ENCODE peak calls at places on chromosomes 16 and 17, in four cellular contexts. A, V, H and N are unnamed samples. For H3K4me1, the result is how much of the 10 kb centered on the place peaks cover.

GRCh38 chr17:16444258-16444886 is 29.0 kb downstream of the TRPV2 start:
- DNase-seq in A (no peak), V (no peak), H (no peak), N (peak)

GRCh38 chr17:46195217-46195855 is 2.1 kb upstream of the KANSL1 start:
- DNase-seq in H (no peak), A (no peak), V (no peak), N (no peak)

GRCh38 chr16:24396350-24397271 is 140.5 kb downstream of the CACNG3 start:
- DNase-seq in V (no peak), A (no peak), H (no peak), N (no peak)

GRCh38 chr16:71557299-71557698 is 19.6 kb downstream of the TAT start:
- DNase-seq in V (no peak), A (no peak), H (no peak), N (no peak)

GRCh38 chr17:80632046-80632581 is 87.5 kb downstream of the RPTOR start:
- DNase-seq in V (peak), A (no peak), H (no peak), N (no peak)

GRCh38 chr17:52789829-52790228 is 631.3 kb upstream of the CA10 start:
- DNase-seq in A (no peak), H (no peak), V (no peak), N (no peak)

GRCh38 chr17:57477483-57478357 is 221.4 kb downstream of the MSI2 start:
- DNase-seq in V (no peak), A (no peak), H (peak), N (no peak)

GRCh38 chr17:76540381-76541300 is 797 bp downstream of the PRCD start:
- DNase-seq in V (peak), H (peak), A (peak), N (peak)

GRCh38 chr16:78737630-78738029 is 638.2 kb downstream of the WWOX start:
- DNase-seq in V (no peak), A (no peak), H (no peak), N (no peak)

GRCh38 chr16:57049678-57050077 is 42.7 kb upstream of the CPNE2 start:
- DNase-seq in H (no peak), A (no peak), V (no peak), N (no peak)

GRCh38 chr17:78781339-78782304 is at the start of gene CYTH1:
- DNase-seq in V (no peak), H (peak), A (peak), N (peak)

GRCh38 chr17:67245694-67246397 is 850 bp upstream of the HELZ start:
- DNase-seq in H (peak), V (no peak), A (peak), N (peak)

GRCh38 chr16:87207965-87208364 is 109.2 kb downstream of the C16orf95 start:
- DNase-seq in H (no peak), A (no peak), V (no peak), N (no peak)

GRCh38 chr16:22192261-22193133 is 13.6 kb upstream of the EEF2K start:
- DNase-seq in A (peak), V (peak), H (peak), N (peak)

GRCh38 chr17:76523084-76524037 is 14.1 kb downstream of the CYGB start:
- DNase-seq in V (peak), A (peak), H (peak), N (peak)

GRCh38 chr17:46782250-46782953 is 36.1 kb downstream of the WNT3 start:
- DNase-seq in V (no peak), H (no peak), A (no peak), N (peak)

GRCh38 chr17:29836643-29837042 is 93.4 kb downstream of the SSH2 start:
- DNase-seq in A (no peak), H (no peak), V (peak), N (no peak)

GRCh38 chr16:60945225-60945624 is 1091.0 kb downstream of the CDH8 start:
- DNase-seq in A (no peak), H (peak), V (no peak), N (no peak)

DNA sequence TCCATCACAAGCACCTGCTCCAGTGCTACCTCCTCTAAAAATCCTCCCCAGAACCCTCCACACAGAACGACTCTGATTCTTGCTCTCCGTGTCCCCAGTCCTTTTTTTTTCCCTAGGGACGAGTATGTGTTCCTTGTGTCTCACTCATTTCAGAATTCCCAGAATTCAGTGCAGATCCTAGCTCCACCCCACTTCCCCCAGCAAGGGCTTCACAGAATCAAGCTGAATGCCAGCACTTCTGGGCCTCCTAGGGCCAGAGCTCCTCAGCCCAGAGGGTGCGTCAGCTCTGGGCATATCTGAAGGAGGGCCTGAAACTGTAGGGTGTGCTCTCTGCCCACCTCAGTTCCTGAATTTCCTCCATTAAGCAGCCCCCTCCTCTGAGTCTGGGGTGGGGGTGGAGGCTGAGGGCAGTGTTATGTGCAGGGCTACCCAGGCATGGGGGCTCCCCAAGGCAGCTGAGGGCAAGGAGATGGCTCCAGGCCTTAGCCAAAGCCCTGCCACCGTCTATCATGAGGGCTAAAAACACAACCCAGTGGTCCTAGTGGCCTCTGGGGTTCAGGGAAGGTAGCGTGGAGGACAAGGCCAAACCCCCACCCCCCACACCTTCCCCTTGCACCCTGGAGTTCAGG is 6.5 kb downstream of the UNC119 start:
- DNase-seq in V (no peak), A (no peak), H (no peak), N (no peak)
- H3K4me1 ChIP-seq in V (under half), A (under half), H (under half), N (under half)

GRCh38 chr17:327296-327695 is 25.3 kb downstream of the RPH3AL start:
- DNase-seq in H (no peak), A (no peak), V (no peak), N (no peak)

GRCh38 chr17:332023-332422 is 20.6 kb downstream of the RPH3AL start:
- DNase-seq in V (no peak), H (no peak), A (no peak), N (peak)

GRCh38 chr17:327971-328370 is 24.6 kb downstream of the RPH3AL start:
- DNase-seq in H (no peak), A (no peak), V (no peak), N (no peak)

GRCh38 chr17:330993-331701 is 21.5 kb downstream of the RPH3AL start:
- DNase-seq in H (peak), A (peak), V (no peak), N (peak)

GRCh38 chr17:329794-330420 is 22.7 kb downstream of the RPH3AL start:
- DNase-seq in A (no peak), H (no peak), V (no peak), N (no peak)
- H3K4me1 ChIP-seq in A (under half), H (under half), V (under half), N (half or more)

DNA sequence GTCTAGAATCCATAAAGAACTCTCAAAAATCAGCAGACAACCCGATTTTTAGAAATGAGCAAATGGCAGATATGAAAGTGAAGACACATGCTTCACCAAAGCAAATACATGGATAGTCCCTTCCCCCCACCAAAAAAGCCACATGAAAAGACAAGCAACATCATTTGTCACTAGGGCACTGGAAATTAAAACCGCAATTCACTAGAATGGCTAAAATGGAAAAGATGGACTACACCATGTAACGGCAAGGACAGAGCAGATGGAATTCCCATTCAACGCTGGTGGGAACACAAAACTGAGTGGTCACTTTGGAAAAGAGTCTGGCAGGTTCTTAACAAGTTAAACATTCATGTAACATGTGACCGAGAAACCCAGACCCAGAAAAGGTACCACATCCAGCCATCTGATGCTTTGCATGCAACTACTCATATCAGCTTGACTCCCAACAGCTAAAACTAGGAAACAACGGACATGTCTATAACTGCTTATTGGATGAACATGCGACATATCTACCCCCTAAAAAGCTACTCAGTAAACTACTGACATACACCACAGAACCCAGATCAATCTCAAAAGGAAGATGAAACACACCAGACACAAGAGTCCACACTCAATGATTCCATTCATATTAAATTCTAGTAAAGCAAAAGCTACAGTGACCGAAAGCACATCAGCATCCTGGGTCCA is 132.6 kb downstream of the ZNF778 start:
- DNase-seq in H (no peak), V (no peak), A (no peak), N (no peak)
- H3K4me1 ChIP-seq in H (under half), V (under half), A (under half), N (half or more)

DNA sequence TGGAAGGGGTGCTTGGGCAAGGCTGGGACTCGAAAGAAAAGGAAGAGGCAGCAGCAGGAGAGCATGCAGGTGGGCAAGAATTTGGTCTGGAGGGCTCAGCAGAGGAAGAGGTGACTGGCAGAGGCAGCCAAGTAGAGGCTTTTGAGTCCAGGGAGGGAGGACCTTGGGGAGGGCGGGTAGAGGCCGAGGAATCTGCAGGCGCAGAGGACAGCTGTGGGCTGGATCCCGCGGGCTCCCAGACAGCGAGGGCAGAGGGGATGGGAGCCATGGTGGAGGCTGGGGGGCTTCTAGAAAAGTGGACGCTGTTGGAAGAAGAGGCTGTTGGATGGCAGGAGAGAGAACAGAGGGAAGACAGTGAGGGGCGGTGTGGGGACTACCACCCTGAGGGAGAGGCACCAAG is 2.9 kb downstream of the APOBR start:
- DNase-seq in H (no peak), A (no peak), V (no peak), N (no peak)
- H3K4me1 ChIP-seq in H (under half), A (under half), V (under half), N (under half)

GRCh38 chr17:49762148-49762941 is 1.6 kb downstream of the FAM117A start:
- DNase-seq in V (peak), A (no peak), H (no peak), N (no peak)
- H3K4me1 ChIP-seq in V (under half), A (under half), H (under half), N (under half)

GRCh38 chr16:85201566-85201965 is 89.3 kb upstream of the CIBAR2 start:
- DNase-seq in V (peak), A (no peak), H (no peak), N (no peak)
- H3K4me1 ChIP-seq in V (half or more), A (under half), H (half or more), N (half or more)